ENCODE peak calls at places on chromosome 18, in eight cellular contexts. One of them, this sample, is unnamed. For H3K36me3, the result is how much of the 10 kb centered on the place peaks cover.

GRCh38 chr18:79690586-79691482 is 11.2 kb downstream of the CTDP1 start:
- DNase-seq in uterus: no peak
- DNase-seq in sigmoid colon: peak
- DNase-seq in heart left ventricle: no peak
- DNase-seq in HCT116: no peak
- DNase-seq in colonic mucosa: no peak
- DNase-seq in fibroblast of lung: no peak
- DNase-seq in pancreas: no peak
- DNase-seq in this sample: no peak

GRCh38 chr18:26874283-26874682 is 8.8 kb upstream of the AQP4 start:
- DNase-seq in uterus: no peak
- DNase-seq in sigmoid colon: no peak
- DNase-seq in heart left ventricle: no peak
- DNase-seq in HCT116: no peak
- DNase-seq in colonic mucosa: no peak
- DNase-seq in fibroblast of lung: no peak
- DNase-seq in pancreas: no peak
- DNase-seq in this sample: no peak

GRCh38 chr18:77262655-77263470 is 13.2 kb downstream of the GALR1 start:
- DNase-seq in uterus: no peak
- DNase-seq in sigmoid colon: no peak
- DNase-seq in heart left ventricle: no peak
- DNase-seq in HCT116: no peak
- DNase-seq in colonic mucosa: no peak
- DNase-seq in fibroblast of lung: no peak
- DNase-seq in pancreas: no peak
- DNase-seq in this sample: no peak

GRCh38 chr18:12278153-12278764 is 24.1 kb downstream of the CIDEA start:
- DNase-seq in uterus: peak
- DNase-seq in sigmoid colon: no peak
- DNase-seq in heart left ventricle: peak
- DNase-seq in HCT116: no peak
- DNase-seq in colonic mucosa: no peak
- DNase-seq in fibroblast of lung: peak
- DNase-seq in pancreas: no peak
- DNase-seq in this sample: no peak

GRCh38 chr18:56309104-56309503 is 329.3 kb downstream of the TXNL1 start:
- DNase-seq in uterus: no peak
- DNase-seq in sigmoid colon: no peak
- DNase-seq in heart left ventricle: no peak
- DNase-seq in HCT116: no peak
- DNase-seq in colonic mucosa: no peak
- DNase-seq in fibroblast of lung: no peak
- DNase-seq in pancreas: no peak
- DNase-seq in this sample: no peak

GRCh38 chr18:824179-824578 is 12.1 kb upstream of the YES1 start:
- DNase-seq in uterus: no peak
- DNase-seq in sigmoid colon: no peak
- DNase-seq in heart left ventricle: no peak
- DNase-seq in HCT116: no peak
- DNase-seq in colonic mucosa: no peak
- DNase-seq in fibroblast of lung: no peak
- DNase-seq in pancreas: no peak
- DNase-seq in this sample: no peak

GRCh38 chr18:13716916-13717315 is 9.4 kb downstream of the FAM210A start:
- DNase-seq in uterus: no peak
- DNase-seq in sigmoid colon: no peak
- DNase-seq in heart left ventricle: no peak
- DNase-seq in HCT116: no peak
- DNase-seq in colonic mucosa: no peak
- DNase-seq in fibroblast of lung: no peak
- DNase-seq in pancreas: no peak
- DNase-seq in this sample: no peak

GRCh38 chr18:62420513-62421209 is 95.6 kb downstream of the TNFRSF11A start:
- DNase-seq in uterus: no peak
- DNase-seq in sigmoid colon: no peak
- DNase-seq in heart left ventricle: no peak
- DNase-seq in HCT116: no peak
- DNase-seq in colonic mucosa: peak
- DNase-seq in fibroblast of lung: peak
- DNase-seq in pancreas: peak
- DNase-seq in this sample: no peak

GRCh38 chr18:3306391-3306790 is 44.5 kb downstream of the MYL12B start:
- DNase-seq in uterus: no peak
- DNase-seq in sigmoid colon: no peak
- DNase-seq in heart left ventricle: no peak
- DNase-seq in HCT116: no peak
- DNase-seq in colonic mucosa: no peak
- DNase-seq in fibroblast of lung: no peak
- DNase-seq in pancreas: no peak
- DNase-seq in this sample: no peak

GRCh38 chr18:67590571-67591141 is 74.1 kb upstream of the DSEL start:
- DNase-seq in uterus: no peak
- DNase-seq in sigmoid colon: no peak
- DNase-seq in heart left ventricle: no peak
- DNase-seq in HCT116: no peak
- DNase-seq in colonic mucosa: no peak
- DNase-seq in fibroblast of lung: peak
- DNase-seq in pancreas: no peak
- DNase-seq in this sample: no peak

GRCh38 chr18:13511961-13512572 is 214.3 kb downstream of the FAM210A start:
- DNase-seq in uterus: no peak
- DNase-seq in sigmoid colon: no peak
- DNase-seq in heart left ventricle: no peak
- DNase-seq in HCT116: no peak
- DNase-seq in colonic mucosa: no peak
- DNase-seq in fibroblast of lung: no peak
- DNase-seq in pancreas: no peak
- DNase-seq in this sample: no peak

GRCh38 chr18:62950246-62950645 is 234.9 kb downstream of the PHLPP1 start:
- DNase-seq in uterus: no peak
- DNase-seq in sigmoid colon: no peak
- DNase-seq in heart left ventricle: no peak
- DNase-seq in HCT116: no peak
- DNase-seq in colonic mucosa: no peak
- DNase-seq in fibroblast of lung: no peak
- DNase-seq in pancreas: no peak
- DNase-seq in this sample: no peak

DNA sequence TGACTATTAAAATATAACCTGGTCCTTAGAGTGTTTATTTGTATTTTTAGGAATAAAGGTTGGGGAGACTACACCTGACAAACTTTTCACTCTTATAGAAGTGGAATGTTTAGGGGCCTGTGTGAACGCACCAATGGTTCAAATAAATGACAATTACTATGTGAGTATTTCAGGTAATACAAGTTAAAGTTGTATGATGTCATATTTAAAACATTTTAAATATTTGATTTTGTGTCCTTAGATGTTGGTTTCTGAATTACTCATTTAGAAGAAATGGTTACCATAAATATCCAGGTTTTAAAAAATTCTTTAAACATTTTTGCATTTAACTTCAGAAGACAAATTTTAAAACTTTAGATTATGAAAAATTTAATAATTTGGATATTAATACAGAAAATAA is 11.8 kb upstream of the ANKRD12 start:
- DNase-seq in uterus: no peak
- DNase-seq in sigmoid colon: no peak
- DNase-seq in heart left ventricle: no peak
- DNase-seq in HCT116: no peak
- DNase-seq in colonic mucosa: no peak
- DNase-seq in fibroblast of lung: no peak
- DNase-seq in pancreas: no peak
- DNase-seq in this sample: no peak
- H3K36me3 ChIP-seq in uterus: under half
- H3K36me3 ChIP-seq in sigmoid colon: under half
- H3K36me3 ChIP-seq in heart left ventricle: half or more
- H3K36me3 ChIP-seq in HCT116: half or more
- H3K36me3 ChIP-seq in colonic mucosa: under half
- H3K36me3 ChIP-seq in fibroblast of lung: under half
- H3K36me3 ChIP-seq in pancreas: under half
- H3K36me3 ChIP-seq in this sample: under half

GRCh38 chr18:64288446-64288845 is 139.6 kb upstream of the LINC00305 start:
- DNase-seq in uterus: no peak
- DNase-seq in sigmoid colon: no peak
- DNase-seq in heart left ventricle: no peak
- DNase-seq in HCT116: no peak
- DNase-seq in colonic mucosa: no peak
- DNase-seq in fibroblast of lung: no peak
- DNase-seq in pancreas: no peak
- DNase-seq in this sample: no peak
- H3K27ac ChIP-seq in uterus: no peak
- H3K27ac ChIP-seq in sigmoid colon: no peak
- H3K27ac ChIP-seq in heart left ventricle: no peak
- H3K27ac ChIP-seq in HCT116: no peak
- H3K27ac ChIP-seq in colonic mucosa: no peak
- H3K27ac ChIP-seq in fibroblast of lung: no peak
- H3K27ac ChIP-seq in pancreas: no peak
- H3K27ac ChIP-seq in this sample: no peak

GRCh38 chr18:48834421-48835011 is 116.2 kb downstream of the SMAD7 start:
- DNase-seq in uterus: peak
- DNase-seq in sigmoid colon: peak
- DNase-seq in heart left ventricle: peak
- DNase-seq in HCT116: peak
- DNase-seq in colonic mucosa: peak
- DNase-seq in fibroblast of lung: peak
- DNase-seq in pancreas: no peak
- DNase-seq in this sample: peak
- H3K4me3 ChIP-seq in uterus: no peak
- H3K4me3 ChIP-seq in sigmoid colon: no peak
- H3K4me3 ChIP-seq in heart left ventricle: no peak
- H3K4me3 ChIP-seq in HCT116: peak
- H3K4me3 ChIP-seq in colonic mucosa: no peak
- H3K4me3 ChIP-seq in fibroblast of lung: no peak
- H3K4me3 ChIP-seq in pancreas: no peak
- H3K4me3 ChIP-seq in this sample: no peak

DNA sequence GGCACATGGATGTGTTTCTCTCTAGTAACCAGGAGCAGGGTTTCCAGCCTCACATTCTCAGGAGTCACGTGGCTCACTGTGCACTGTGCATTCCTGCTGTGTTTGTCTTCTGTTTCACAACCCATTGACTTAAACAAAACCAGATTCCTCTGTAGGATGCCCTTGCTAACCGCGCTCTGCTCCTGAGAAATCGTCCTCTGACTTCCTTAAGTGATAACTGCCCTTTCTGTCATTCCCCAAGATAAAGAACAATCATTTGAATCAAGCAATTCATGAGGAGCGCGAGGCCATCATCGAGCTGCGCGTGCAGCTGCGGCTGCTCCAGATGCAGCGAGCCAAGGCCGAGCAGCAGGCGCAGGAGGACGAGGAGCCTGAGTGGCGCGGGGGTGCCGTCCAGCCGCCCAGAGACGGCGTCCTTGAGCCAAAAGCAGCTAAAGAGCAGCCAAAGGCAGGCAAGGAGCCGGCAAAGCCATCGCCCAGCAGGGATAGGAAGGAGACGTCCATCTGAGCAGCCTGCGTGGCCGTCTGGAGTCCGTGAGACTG is 60.2 kb downstream of the RALBP1 start:
- DNase-seq in uterus: peak
- DNase-seq in sigmoid colon: no peak
- DNase-seq in heart left ventricle: no peak
- DNase-seq in HCT116: no peak
- DNase-seq in colonic mucosa: no peak
- DNase-seq in fibroblast of lung: peak
- DNase-seq in pancreas: no peak
- DNase-seq in this sample: no peak
- H3K36me3 ChIP-seq in uterus: under half
- H3K36me3 ChIP-seq in sigmoid colon: under half
- H3K36me3 ChIP-seq in heart left ventricle: half or more
- H3K36me3 ChIP-seq in HCT116: under half
- H3K36me3 ChIP-seq in colonic mucosa: under half
- H3K36me3 ChIP-seq in fibroblast of lung: under half
- H3K36me3 ChIP-seq in pancreas: under half
- H3K36me3 ChIP-seq in this sample: under half

This sample was measured in gastrocnemius medialis.